ENCODE peak calls at places on chromosomes 11 and 22, in ten cellular contexts. One of them, this sample, is unnamed.

GRCh38 chr22:40243891-40244290 is 66.2 kb downstream of the TNRC6B start:
- DNase-seq in endothelial cell: no peak
- DNase-seq in COR-L47: no peak
- DNase-seq in activated CD8-positive, alpha-beta memory T cell treated with anti-CD3 and anti-CD28 coated beads, Interleukin-2, amount 50 U/mL, for 48 hours: no peak
- DNase-seq in choroid plexus epithelial cell: no peak
- DNase-seq in iris pigment epithelial cell: no peak
- DNase-seq in body of pancreas: no peak
- DNase-seq in nucleus accumbens: no peak
- DNase-seq in posterior vena cava: no peak
- DNase-seq in HFFc6: no peak
- DNase-seq in this sample: no peak

GRCh38 chr11:25924586-25924985 is 407.3 kb upstream of the ANO3 start:
- DNase-seq in endothelial cell: no peak
- DNase-seq in COR-L47: no peak
- DNase-seq in activated CD8-positive, alpha-beta memory T cell treated with anti-CD3 and anti-CD28 coated beads, Interleukin-2, amount 50 U/mL, for 48 hours: no peak
- DNase-seq in choroid plexus epithelial cell: no peak
- DNase-seq in iris pigment epithelial cell: no peak
- DNase-seq in body of pancreas: no peak
- DNase-seq in nucleus accumbens: no peak
- DNase-seq in posterior vena cava: no peak
- DNase-seq in HFFc6: no peak
- DNase-seq in this sample: no peak

GRCh38 chr11:134277176-134278001 is 1.2 kb downstream of the GLB1L3 start:
- DNase-seq in endothelial cell: peak
- DNase-seq in COR-L47: no peak
- DNase-seq in activated CD8-positive, alpha-beta memory T cell treated with anti-CD3 and anti-CD28 coated beads, Interleukin-2, amount 50 U/mL, for 48 hours: peak
- DNase-seq in choroid plexus epithelial cell: no peak
- DNase-seq in iris pigment epithelial cell: no peak
- DNase-seq in body of pancreas: no peak
- DNase-seq in nucleus accumbens: no peak
- DNase-seq in posterior vena cava: no peak
- DNase-seq in HFFc6: no peak
- DNase-seq in this sample: no peak

GRCh38 chr11:23288001-23288783 is 427.9 kb upstream of the CCDC179 start:
- DNase-seq in endothelial cell: no peak
- DNase-seq in COR-L47: no peak
- DNase-seq in activated CD8-positive, alpha-beta memory T cell treated with anti-CD3 and anti-CD28 coated beads, Interleukin-2, amount 50 U/mL, for 48 hours: no peak
- DNase-seq in choroid plexus epithelial cell: peak
- DNase-seq in iris pigment epithelial cell: peak
- DNase-seq in body of pancreas: no peak
- DNase-seq in nucleus accumbens: no peak
- DNase-seq in posterior vena cava: no peak
- DNase-seq in HFFc6: peak
- DNase-seq in this sample: no peak

GRCh38 chr11:66910016-66910415 is 48.2 kb downstream of the PC start:
- DNase-seq in endothelial cell: no peak
- DNase-seq in COR-L47: no peak
- DNase-seq in activated CD8-positive, alpha-beta memory T cell treated with anti-CD3 and anti-CD28 coated beads, Interleukin-2, amount 50 U/mL, for 48 hours: no peak
- DNase-seq in choroid plexus epithelial cell: no peak
- DNase-seq in iris pigment epithelial cell: no peak
- DNase-seq in body of pancreas: no peak
- DNase-seq in nucleus accumbens: no peak
- DNase-seq in posterior vena cava: no peak
- DNase-seq in HFFc6: no peak
- DNase-seq in this sample: no peak

GRCh38 chr11:101448881-101449442 is 134.8 kb downstream of the TRPC6 start:
- DNase-seq in endothelial cell: no peak
- DNase-seq in COR-L47: no peak
- DNase-seq in activated CD8-positive, alpha-beta memory T cell treated with anti-CD3 and anti-CD28 coated beads, Interleukin-2, amount 50 U/mL, for 48 hours: no peak
- DNase-seq in choroid plexus epithelial cell: no peak
- DNase-seq in iris pigment epithelial cell: no peak
- DNase-seq in body of pancreas: no peak
- DNase-seq in nucleus accumbens: no peak
- DNase-seq in posterior vena cava: no peak
- DNase-seq in HFFc6: no peak
- DNase-seq in this sample: no peak

GRCh38 chr11:126917531-126918204 is 82.9 kb downstream of the KIRREL3 start:
- DNase-seq in endothelial cell: no peak
- DNase-seq in COR-L47: no peak
- DNase-seq in activated CD8-positive, alpha-beta memory T cell treated with anti-CD3 and anti-CD28 coated beads, Interleukin-2, amount 50 U/mL, for 48 hours: no peak
- DNase-seq in choroid plexus epithelial cell: peak
- DNase-seq in iris pigment epithelial cell: peak
- DNase-seq in body of pancreas: no peak
- DNase-seq in nucleus accumbens: no peak
- DNase-seq in posterior vena cava: no peak
- DNase-seq in HFFc6: peak
- DNase-seq in this sample: no peak

GRCh38 chr11:10358696-10359095 is 53.8 kb downstream of the ADM start:
- DNase-seq in endothelial cell: no peak
- DNase-seq in COR-L47: no peak
- DNase-seq in activated CD8-positive, alpha-beta memory T cell treated with anti-CD3 and anti-CD28 coated beads, Interleukin-2, amount 50 U/mL, for 48 hours: no peak
- DNase-seq in choroid plexus epithelial cell: no peak
- DNase-seq in iris pigment epithelial cell: no peak
- DNase-seq in body of pancreas: no peak
- DNase-seq in nucleus accumbens: no peak
- DNase-seq in posterior vena cava: no peak
- DNase-seq in HFFc6: no peak
- DNase-seq in this sample: no peak

GRCh38 chr22:20130739-20131592 is 638 bp upstream of the ZDHHC8 start:
- DNase-seq in endothelial cell: peak
- DNase-seq in COR-L47: peak
- DNase-seq in activated CD8-positive, alpha-beta memory T cell treated with anti-CD3 and anti-CD28 coated beads, Interleukin-2, amount 50 U/mL, for 48 hours: peak
- DNase-seq in choroid plexus epithelial cell: peak
- DNase-seq in iris pigment epithelial cell: peak
- DNase-seq in body of pancreas: peak
- DNase-seq in nucleus accumbens: peak
- DNase-seq in posterior vena cava: peak
- DNase-seq in HFFc6: peak
- DNase-seq in this sample: no peak

GRCh38 chr11:72257551-72257950 is 13.6 kb upstream of the PHOX2A start:
- DNase-seq in endothelial cell: no peak
- DNase-seq in COR-L47: no peak
- DNase-seq in activated CD8-positive, alpha-beta memory T cell treated with anti-CD3 and anti-CD28 coated beads, Interleukin-2, amount 50 U/mL, for 48 hours: no peak
- DNase-seq in choroid plexus epithelial cell: no peak
- DNase-seq in iris pigment epithelial cell: no peak
- DNase-seq in body of pancreas: no peak
- DNase-seq in nucleus accumbens: no peak
- DNase-seq in posterior vena cava: no peak
- DNase-seq in HFFc6: no peak
- DNase-seq in this sample: no peak

GRCh38 chr11:119832536-119832935 is 103.5 kb upstream of the NECTIN1 start:
- DNase-seq in endothelial cell: no peak
- DNase-seq in COR-L47: no peak
- DNase-seq in activated CD8-positive, alpha-beta memory T cell treated with anti-CD3 and anti-CD28 coated beads, Interleukin-2, amount 50 U/mL, for 48 hours: no peak
- DNase-seq in choroid plexus epithelial cell: peak
- DNase-seq in iris pigment epithelial cell: peak
- DNase-seq in body of pancreas: peak
- DNase-seq in nucleus accumbens: no peak
- DNase-seq in posterior vena cava: peak
- DNase-seq in HFFc6: no peak
- DNase-seq in this sample: no peak

GRCh38 chr11:61533039-61533375 is 24.5 kb downstream of the LRRC10B start:
- DNase-seq in endothelial cell: no peak
- DNase-seq in COR-L47: no peak
- DNase-seq in activated CD8-positive, alpha-beta memory T cell treated with anti-CD3 and anti-CD28 coated beads, Interleukin-2, amount 50 U/mL, for 48 hours: no peak
- DNase-seq in choroid plexus epithelial cell: no peak
- DNase-seq in iris pigment epithelial cell: no peak
- DNase-seq in body of pancreas: no peak
- DNase-seq in nucleus accumbens: no peak
- DNase-seq in posterior vena cava: no peak
- DNase-seq in HFFc6: no peak
- DNase-seq in this sample: no peak

GRCh38 chr11:118530683-118531596 is at the start of gene TMEM25:
- DNase-seq in endothelial cell: peak
- DNase-seq in COR-L47: peak
- DNase-seq in activated CD8-positive, alpha-beta memory T cell treated with anti-CD3 and anti-CD28 coated beads, Interleukin-2, amount 50 U/mL, for 48 hours: peak
- DNase-seq in choroid plexus epithelial cell: peak
- DNase-seq in iris pigment epithelial cell: peak
- DNase-seq in body of pancreas: peak
- DNase-seq in nucleus accumbens: peak
- DNase-seq in posterior vena cava: peak
- DNase-seq in HFFc6: no peak
- DNase-seq in this sample: no peak

GRCh38 chr11:79273781-79274180 is 167.0 kb downstream of the TENM4 start:
- DNase-seq in endothelial cell: no peak
- DNase-seq in COR-L47: no peak
- DNase-seq in activated CD8-positive, alpha-beta memory T cell treated with anti-CD3 and anti-CD28 coated beads, Interleukin-2, amount 50 U/mL, for 48 hours: no peak
- DNase-seq in choroid plexus epithelial cell: no peak
- DNase-seq in iris pigment epithelial cell: no peak
- DNase-seq in body of pancreas: no peak
- DNase-seq in nucleus accumbens: no peak
- DNase-seq in posterior vena cava: no peak
- DNase-seq in HFFc6: no peak
- DNase-seq in this sample: no peak

GRCh38 chr22:41847300-41847699 is 14.4 kb downstream of the SREBF2 start:
- DNase-seq in endothelial cell: no peak
- DNase-seq in COR-L47: no peak
- DNase-seq in activated CD8-positive, alpha-beta memory T cell treated with anti-CD3 and anti-CD28 coated beads, Interleukin-2, amount 50 U/mL, for 48 hours: no peak
- DNase-seq in choroid plexus epithelial cell: no peak
- DNase-seq in iris pigment epithelial cell: no peak
- DNase-seq in body of pancreas: no peak
- DNase-seq in nucleus accumbens: no peak
- DNase-seq in posterior vena cava: no peak
- DNase-seq in HFFc6: no peak
- DNase-seq in this sample: no peak

GRCh38 chr22:27720860-27721259 is 80.7 kb downstream of the MN1 start:
- DNase-seq in endothelial cell: no peak
- DNase-seq in COR-L47: no peak
- DNase-seq in activated CD8-positive, alpha-beta memory T cell treated with anti-CD3 and anti-CD28 coated beads, Interleukin-2, amount 50 U/mL, for 48 hours: no peak
- DNase-seq in choroid plexus epithelial cell: no peak
- DNase-seq in iris pigment epithelial cell: no peak
- DNase-seq in body of pancreas: no peak
- DNase-seq in nucleus accumbens: no peak
- DNase-seq in posterior vena cava: peak
- DNase-seq in HFFc6: no peak
- DNase-seq in this sample: no peak